ENCODE peak calls at places on chromosomes 12 and 14, in six cellular contexts. P is neural crest cell, U is OCI-LY7, J is heart left ventricle, E is neural progenitor cell, Z is A549. N is an unnamed sample.

GRCh38 chr12:120055231-120055630 is 61.3 kb downstream of the RAB35 start:
- DNase-seq in P (no peak), U (no peak), J (no peak), E (no peak), Z (peak), N (no peak)

GRCh38 chr14:76977793-76978730 is 50.4 kb downstream of the IRF2BPL start:
- DNase-seq in P (no peak), U (no peak), J (peak), E (no peak), Z (no peak), N (peak)

GRCh38 chr12:93848453-93849120 is 171.4 kb downstream of the CRADD start:
- DNase-seq in P (no peak), U (peak), J (no peak), E (no peak), Z (no peak), N (no peak)

GRCh38 chr14:106442857-106443256 is 916.5 kb downstream of the TMEM121 start:
- DNase-seq in P (no peak), U (peak), J (no peak), E (no peak), Z (no peak), N (peak)

GRCh38 chr12:63098851-63099250 is 52.1 kb downstream of the AVPR1A start:
- DNase-seq in P (no peak), U (no peak), J (no peak), E (peak), Z (peak), N (no peak)

GRCh38 chr12:124379938-124380754 is 85.3 kb downstream of the RFLNA start:
- DNase-seq in P (no peak), U (no peak), J (peak), E (peak), Z (peak), N (no peak)

GRCh38 chr14:94536836-94537235 is 24.4 kb upstream of the SERPINA4 start:
- DNase-seq in P (no peak), U (peak), J (no peak), E (no peak), Z (peak), N (no peak)

GRCh38 chr12:121532503-121533390 is 48.1 kb downstream of the KDM2B start:
- DNase-seq in P (no peak), U (no peak), J (no peak), E (no peak), Z (no peak), N (no peak)

GRCh38 chr14:105026789-105027563 is 6.1 kb upstream of the CDCA4 start:
- DNase-seq in P (no peak), U (peak), J (no peak), E (no peak), Z (peak), N (peak)

GRCh38 chr14:34460295-34460694 is 1.7 kb downstream of the SPTSSA start:
- DNase-seq in P (no peak), U (no peak), J (no peak), E (no peak), Z (no peak), N (no peak)

GRCh38 chr12:54526800-54527630 is 22.4 kb upstream of the PDE1B start:
- DNase-seq in P (peak), U (peak), J (peak), E (peak), Z (peak), N (peak)

GRCh38 chr14:55015006-55015405 is 11.9 kb downstream of the WDHD1 start:
- DNase-seq in P (no peak), U (no peak), J (no peak), E (no peak), Z (no peak), N (no peak)
- TF ChIP-seq CTCF in P (no peak), U (no peak), J (no peak), E (no peak), Z (no peak), N (no peak)

GRCh38 chr12:119036878-119037493 is 55.6 kb downstream of the SRRM4 start:
- DNase-seq in P (peak), U (peak), J (no peak), E (peak), Z (peak), N (peak)
- TF ChIP-seq CTCF in P (peak), U (peak), J (peak), E (peak), Z (peak), N (peak)

DNA sequence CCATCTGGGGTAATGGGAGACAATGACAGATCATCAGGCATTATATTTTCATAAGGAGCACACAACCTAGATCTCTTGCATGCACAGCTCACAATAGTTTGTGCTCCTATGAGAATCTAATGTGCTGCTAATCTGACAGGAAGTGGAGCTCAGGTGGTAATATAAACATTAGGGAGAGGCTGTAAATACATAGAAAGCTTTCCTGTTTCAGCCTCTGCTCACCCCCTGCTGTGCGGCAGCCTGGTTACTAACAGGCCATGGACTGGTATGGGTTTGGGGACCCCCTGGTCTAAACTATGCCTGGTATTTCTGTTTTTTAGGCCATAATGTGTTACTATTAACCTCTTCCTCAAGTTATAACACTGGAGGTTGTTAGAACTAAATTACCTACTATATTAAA is 1373.7 kb downstream of the LRFN5 start:
- DNase-seq in P (no peak), U (no peak), J (no peak), E (no peak), Z (no peak), N (no peak)
- TF ChIP-seq CTCF in P (no peak), U (no peak), J (no peak), E (no peak), Z (no peak), N (no peak)

GRCh38 chr12:26112232-26112631 is 12.6 kb downstream of the BHLHE41 start:
- DNase-seq in P (no peak), U (no peak), J (no peak), E (no peak), Z (no peak), N (no peak)

GRCh38 chr12:26113194-26113654 is 11.6 kb downstream of the BHLHE41 start:
- DNase-seq in P (no peak), U (no peak), J (no peak), E (peak), Z (no peak), N (no peak)

GRCh38 chr12:26112703-26113147 is 12.1 kb downstream of the BHLHE41 start:
- DNase-seq in P (no peak), U (no peak), J (no peak), E (peak), Z (no peak), N (no peak)

GRCh38 chr12:26114720-26115406 is 10.0 kb downstream of the BHLHE41 start:
- DNase-seq in P (no peak), U (no peak), J (no peak), E (no peak), Z (no peak), N (no peak)

DNA sequence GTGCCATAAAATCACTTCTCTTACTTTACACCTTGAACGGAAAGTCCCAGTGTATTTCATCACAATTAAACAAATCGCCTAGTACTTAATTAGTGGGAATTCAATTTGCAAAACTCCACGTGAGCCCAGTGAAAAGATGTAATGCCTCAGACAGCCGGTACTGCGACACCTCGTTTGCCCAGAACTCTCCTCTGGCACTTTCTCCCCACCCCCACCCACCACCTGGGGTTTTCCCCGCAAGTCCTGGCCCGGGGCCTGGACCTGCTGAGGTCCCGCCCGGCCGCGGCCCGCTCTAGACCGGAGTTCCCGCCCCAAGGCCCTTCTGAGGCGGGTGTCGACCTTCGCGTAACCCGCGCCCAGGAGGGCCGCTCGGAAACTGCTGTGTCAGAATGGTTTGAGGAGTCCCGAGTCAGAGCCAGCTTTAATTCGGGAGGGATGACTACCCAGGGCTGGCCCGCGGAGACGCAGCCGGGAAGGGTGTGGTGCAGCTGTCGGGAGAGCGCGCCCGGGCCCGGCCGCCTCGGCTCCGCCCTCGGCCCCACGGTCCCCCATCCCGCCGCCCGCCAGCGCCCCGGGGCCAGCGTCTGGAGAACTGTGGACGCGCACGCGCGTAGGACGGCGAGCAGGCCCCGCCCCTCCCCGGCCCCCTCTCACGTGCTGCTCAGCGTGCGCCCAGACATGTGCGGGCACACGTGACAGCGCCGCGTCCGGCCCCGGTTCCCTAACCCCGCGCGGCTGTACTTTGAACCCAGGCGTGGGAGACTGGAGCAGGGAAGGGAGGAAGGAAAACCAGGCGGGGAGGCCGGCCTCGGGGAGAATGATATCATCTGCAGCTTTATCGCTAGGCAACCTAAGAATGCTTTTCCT is 10.8 kb downstream of the BHLHE41 start:
- DNase-seq in P (peak), U (no peak), J (peak), E (peak), Z (peak), N (peak)
- TF ChIP-seq CTCF in P (peak), U (no peak), J (no peak), E (peak), Z (no peak), N (no peak)

GRCh38 chr14:74400328-74400727 is 25.7 kb downstream of the SYNDIG1L start:
- DNase-seq in P (no peak), U (peak), J (no peak), E (peak), Z (peak), N (no peak)
- TF ChIP-seq CTCF in P (no peak), U (peak), J (no peak), E (no peak), Z (no peak), N (no peak)

GRCh38 chr14:102437997-102438922 is 71.3 kb downstream of the ANKRD9 start:
- DNase-seq in P (peak), U (peak), J (peak), E (peak), Z (peak), N (peak)
- TF ChIP-seq CTCF in P (peak), U (peak), J (peak), E (peak), Z (peak), N (peak)

GRCh38 chr12:13534645-13535398 is 338.3 kb downstream of the EMP1 start:
- DNase-seq in P (peak), U (peak), J (peak), E (peak), Z (peak), N (peak)
- TF ChIP-seq CTCF in P (peak), U (peak), J (peak), E (peak), Z (peak), N (peak)